ENCODE peak calls at places on chromosomes 16 and 17, in four cellular contexts. I is IMR-90, G is A549, Q is GM12878. E is an unnamed sample.

GRCh38 chr17:8151641-8152111 is 528 bp downstream of the PER1 start:
- DNase-seq in I (peak), Q (no peak), G (no peak), E (no peak)

GRCh38 chr17:27609606-27610303 is 21.2 kb upstream of the LGALS9 start:
- DNase-seq in G (peak), Q (no peak), I (peak), E (no peak)

GRCh38 chr16:66205287-66206167 is 161.0 kb upstream of the CDH5 start:
- DNase-seq in Q (no peak), I (peak), G (no peak), E (no peak)

GRCh38 chr16:70746708-70747424 is 54.1 kb downstream of the VAC14 start:
- DNase-seq in G (peak), I (peak), Q (no peak), E (peak)

GRCh38 chr17:7354262-7354781 is 634 bp upstream of the TMEM95 start:
- DNase-seq in Q (no peak), I (peak), G (peak), E (no peak)

GRCh38 chr16:72818286-72818845 is 229.6 kb downstream of the ZFHX3 start:
- DNase-seq in I (no peak), G (no peak), Q (no peak), E (peak)

GRCh38 chr16:58332997-58333700 is 38.3 kb upstream of the PRSS54 start:
- DNase-seq in Q (no peak), G (no peak), I (no peak), E (no peak)

GRCh38 chr17:29568331-29569244 is at the start of gene TP53I13:
- DNase-seq in G (peak), I (peak), Q (no peak), E (peak)

GRCh38 chr16:89146211-89147005 is 25.1 kb upstream of the CDH15 start:
- DNase-seq in I (no peak), G (no peak), Q (no peak), E (no peak)
- TF ChIP-seq RFX5 in I (no peak), G (no peak), Q (no peak), E (no peak)

GRCh38 chr16:11256657-11257130 is 690 bp upstream of the SOCS1 start:
- DNase-seq in Q (no peak), G (peak), I (peak), E (peak)
- H3K27ac ChIP-seq in Q (peak), G (peak), I (peak), E (peak)

DNA sequence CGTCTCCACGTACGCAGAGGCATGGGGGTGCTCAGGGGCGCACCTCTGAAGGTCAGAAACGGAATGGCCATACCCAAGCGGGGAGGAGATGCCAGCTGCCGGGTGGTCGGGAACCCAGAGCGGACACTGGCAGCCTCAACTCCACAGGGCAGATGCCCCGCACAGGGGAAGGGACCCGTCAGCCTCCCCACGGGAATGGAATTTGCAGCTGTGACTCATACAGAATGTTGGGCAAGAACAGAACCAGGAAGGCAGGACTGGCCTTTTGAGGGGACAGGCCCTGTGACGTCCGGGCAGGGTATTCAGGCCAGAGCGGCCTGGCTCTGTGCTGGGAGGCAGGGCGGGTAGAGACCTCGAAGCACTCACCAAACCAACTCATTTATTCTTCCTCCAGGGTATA is 7.5 kb downstream of the TK1 start:
- DNase-seq in Q (no peak), G (no peak), I (peak), E (no peak)
- TF ChIP-seq RFX5 in Q (no peak), G (no peak), I (no peak), E (no peak)

DNA sequence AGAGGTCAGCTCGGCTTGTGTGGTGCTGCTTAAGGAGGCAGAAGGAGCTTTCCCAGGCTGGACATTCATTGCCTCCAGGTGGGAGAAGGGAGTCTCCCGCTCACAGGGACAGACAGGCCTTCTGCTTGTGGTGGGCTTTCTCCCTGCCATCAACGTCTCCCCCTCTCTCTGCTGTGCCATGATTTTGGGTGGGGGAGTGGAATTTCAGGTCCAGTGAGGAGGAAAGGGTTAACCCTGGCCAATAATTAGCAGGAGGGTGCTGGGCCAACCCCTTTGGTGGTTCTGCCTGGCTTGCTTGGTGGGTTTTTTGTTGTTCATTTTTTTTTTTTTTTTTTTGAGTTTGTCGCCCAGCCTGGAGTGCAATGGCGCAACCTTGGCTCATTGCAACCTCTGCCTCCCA is 112.0 kb downstream of the SEC14L1 start:
- DNase-seq in Q (no peak), G (no peak), I (no peak), E (no peak)
- H3K27ac ChIP-seq in Q (no peak), G (no peak), I (peak), E (no peak)

DNA sequence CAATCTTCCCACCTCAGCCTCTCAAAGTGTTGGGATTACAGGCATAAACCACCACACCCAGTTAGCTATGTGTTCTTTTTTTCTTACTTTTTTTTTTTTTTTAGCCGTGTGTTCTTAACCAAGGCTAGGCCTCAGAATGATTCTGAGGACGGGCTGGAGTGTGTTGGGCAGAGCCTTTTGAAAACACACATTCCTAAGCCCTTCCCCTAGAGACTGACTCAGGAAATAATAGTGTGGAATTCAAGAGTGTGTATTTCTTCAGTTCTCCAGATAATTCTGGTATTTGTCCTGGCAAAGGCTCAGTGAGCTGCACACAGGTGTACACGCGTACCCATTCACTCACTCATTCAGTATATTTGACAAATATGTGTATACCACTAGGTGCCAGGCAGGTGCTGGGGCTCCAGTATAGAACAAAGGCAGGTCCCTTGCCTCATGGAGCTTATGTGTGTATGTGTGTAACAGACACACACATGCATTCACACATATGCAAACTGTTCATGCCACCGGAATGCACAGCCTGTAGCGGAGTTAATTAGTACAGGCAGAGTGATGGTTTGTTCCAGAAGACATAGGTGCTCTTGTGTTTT is 19.4 kb upstream of the NFATC3 start:
- DNase-seq in I (peak), Q (no peak), G (no peak), E (no peak)
- TF ChIP-seq RFX5 in I (no peak), Q (no peak), G (no peak), E (no peak)

DNA sequence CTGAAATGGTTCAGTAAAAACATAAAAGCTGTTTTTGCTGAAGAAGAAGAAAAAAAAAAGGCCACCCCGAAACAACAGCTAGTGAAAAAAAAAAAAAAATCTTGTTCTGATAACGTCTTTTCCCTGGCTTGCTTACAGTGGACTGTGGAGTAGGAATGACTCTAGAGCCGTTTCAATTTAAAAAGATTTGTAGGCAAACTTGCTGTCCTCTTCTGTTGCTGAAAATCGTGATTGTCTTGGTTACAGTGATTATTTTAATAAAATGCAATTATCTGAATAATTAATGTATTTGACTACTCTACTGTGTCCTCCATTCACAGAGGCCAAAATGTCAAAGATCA is 190.6 kb upstream of the TBX2 start:
- DNase-seq in I (no peak), G (no peak), Q (no peak), E (no peak)
- H3K27ac ChIP-seq in I (peak), G (no peak), Q (no peak), E (no peak)

GRCh38 chr17:76154292-76154691 is 13.2 kb upstream of the FOXJ1 start:
- DNase-seq in Q (no peak), G (no peak), I (peak), E (no peak)

GRCh38 chr17:76155988-76156661 is 15.1 kb upstream of the FOXJ1 start:
- DNase-seq in I (no peak), G (no peak), Q (no peak), E (no peak)

GRCh38 chr17:76154935-76155845 is 14.1 kb upstream of the FOXJ1 start:
- DNase-seq in Q (no peak), I (no peak), G (no peak), E (no peak)

GRCh38 chr17:76157759-76158158 is 16.7 kb upstream of the FOXJ1 start:
- DNase-seq in I (no peak), G (no peak), Q (no peak), E (no peak)

DNA sequence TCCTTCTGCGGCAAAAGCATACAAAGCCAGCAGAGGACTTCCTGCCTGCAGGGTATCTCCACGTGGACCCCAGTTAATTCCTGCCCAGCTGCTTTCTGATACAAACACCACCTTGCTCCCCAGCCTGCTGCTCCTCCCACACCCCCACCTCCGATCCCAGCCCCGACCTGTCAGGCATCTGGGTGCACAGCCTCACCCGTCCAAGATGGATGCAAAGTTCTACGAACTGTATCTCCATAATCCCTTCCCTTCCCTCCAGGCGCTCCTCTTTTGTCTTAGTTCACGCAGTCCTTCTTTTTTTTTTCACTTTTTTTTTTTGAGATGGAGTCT is 15.6 kb upstream of the FOXJ1 start:
- DNase-seq in G (no peak), I (no peak), Q (no peak), E (no peak)
- TF ChIP-seq RFX5 in G (no peak), I (no peak), Q (no peak), E (no peak)

DNA sequence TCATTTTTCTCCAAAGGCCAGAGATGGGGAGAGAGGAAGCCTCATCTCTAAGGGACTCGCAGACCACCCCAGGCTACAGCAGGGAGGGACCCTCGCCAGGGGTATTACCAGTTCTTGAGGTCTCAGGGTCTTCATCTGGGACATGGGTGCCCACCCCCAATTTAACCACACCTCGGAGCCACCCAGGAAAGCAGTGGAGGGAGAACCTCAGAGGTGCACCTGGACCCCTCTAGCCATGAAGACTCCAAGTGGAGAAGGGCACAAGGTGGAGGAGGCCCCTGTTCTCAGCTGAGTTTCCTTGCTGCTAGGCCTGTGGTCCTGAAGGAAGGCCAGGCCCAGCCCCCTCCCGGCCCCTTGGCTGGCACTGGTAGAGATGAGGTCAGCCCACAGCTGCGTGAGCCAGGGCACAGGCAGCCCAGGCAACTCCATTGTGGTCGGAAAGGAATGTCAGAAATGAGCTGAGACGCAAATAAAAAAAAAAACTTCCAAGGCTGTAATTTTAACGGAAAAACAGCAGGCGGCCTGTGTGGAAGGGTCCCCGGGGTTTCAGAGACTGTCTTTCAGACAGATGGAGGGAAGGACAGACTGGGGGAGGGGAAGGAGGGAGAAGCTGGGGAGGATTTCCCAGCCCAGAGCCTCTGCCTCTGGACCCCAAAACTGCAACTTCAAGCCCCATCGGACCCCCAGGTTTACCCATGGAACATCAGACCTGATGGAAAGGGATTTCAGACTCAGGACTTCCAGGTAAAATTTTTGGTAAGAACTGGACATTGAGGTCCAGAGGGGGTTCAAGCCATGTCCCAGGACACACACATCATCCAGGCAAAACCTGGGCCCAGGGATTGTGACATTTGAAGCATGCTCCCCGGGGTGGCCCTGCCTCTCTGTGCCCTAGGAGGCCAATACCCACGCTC is 25.5 kb upstream of the MRPS23 start:
- DNase-seq in Q (no peak), G (peak), I (peak), E (no peak)
- H3K27ac ChIP-seq in Q (no peak), G (peak), I (peak), E (no peak)

GRCh38 chr16:17396762-17397498 is 73.8 kb downstream of the XYLT1 start:
- DNase-seq in Q (no peak), I (peak), G (no peak), E (no peak)
- TF ChIP-seq RFX5 in Q (no peak), I (no peak), G (no peak), E (no peak)

GRCh38 chr16:29791845-29792797 is 1.6 kb downstream of the KIF22 start:
- DNase-seq in I (no peak), G (no peak), Q (no peak), E (peak)
- H3K27ac ChIP-seq in I (no peak), G (peak), Q (peak), E (peak)